ENCODE peak calls at places on chromosome 15, in five cellular contexts. V is PC-3; O is putamen; B is stimulated activated naive CD8-positive, alpha-beta T cell treated with anti-CD3 and anti-CD28 coated beads, Interleukin-15, Interleukin-2, amounts not matched to agents 100 U/mL and 50 U/mL, for 24 hours; F is kidney tubule cell. S is an unnamed sample.

GRCh38 chr15:28191832-28192231 is 92.7 kb upstream of the OCA2 start:
- DNase-seq in V (no peak), F (peak; percentile 86), B (no peak), O (peak; percentile 42), S (no peak)

GRCh38 chr15:68367226-68367625 is 64.7 kb downstream of the ITGA11 start:
- DNase-seq in B (no peak), F (no peak), V (no peak), O (no peak), S (no peak)

GRCh38 chr15:82768414-82769081 is 37.3 kb downstream of the FSD2 start:
- DNase-seq in B (no peak), F (peak; percentile 45), V (peak; percentile 45), O (no peak), S (no peak)

GRCh38 chr15:73573572-73573971 is 59.6 kb downstream of the NPTN start:
- DNase-seq in B (no peak), V (peak; percentile 41), O (no peak), F (no peak), S (peak; percentile 7)

GRCh38 chr15:38202356-38202755 is 50.3 kb upstream of the SPRED1 start:
- DNase-seq in V (peak; percentile 92), F (peak; percentile 60), O (no peak), B (no peak), S (no peak)

GRCh38 chr15:25220834-25221233 is 218.0 kb downstream of the UBE3A start:
- DNase-seq in B (no peak), V (no peak), F (no peak), O (no peak), S (no peak)

GRCh38 chr15:73628976-73629854 is 4.0 kb downstream of the NPTN start:
- DNase-seq in F (peak; percentile 20), V (peak; percentile 71), B (no peak), O (no peak), S (no peak)

GRCh38 chr15:31083394-31083790 is 18.1 kb downstream of the TRPM1 start:
- DNase-seq in B (no peak), O (no peak), F (peak; percentile 35), V (peak; percentile 27), S (peak; percentile 68)

GRCh38 chr15:62109457-62109856 is 42.7 kb downstream of the C2CD4A start:
- DNase-seq in F (no peak), V (no peak), O (no peak), B (no peak), S (no peak)

GRCh38 chr15:45091161-45091560 is 22.8 kb downstream of the DUOX2 start:
- DNase-seq in B (no peak), V (no peak), F (no peak), O (no peak), S (no peak)

GRCh38 chr15:42591238-42591936 is 16.0 kb downstream of the STARD9 start:
- DNase-seq in O (no peak), V (peak; percentile 68), B (no peak), F (peak; percentile 56), S (no peak)

GRCh38 chr15:93523490-93523889 is 434.5 kb upstream of the RGMA start:
- DNase-seq in O (no peak), F (no peak), B (no peak), V (no peak), S (peak; percentile 57)

GRCh38 chr15:67030036-67030762 is 35.2 kb upstream of the SMAD3 start:
- DNase-seq in V (no peak), O (no peak), B (no peak), F (no peak), S (peak; percentile 98)

GRCh38 chr15:37099321-37100108 is 834 bp downstream of the MEIS2 start:
- DNase-seq in V (peak; percentile 77), O (peak; percentile 65), F (peak; percentile 41), B (no peak), S (peak; percentile 37)

GRCh38 chr15:70356919-70357318 is 259.2 kb upstream of the TLE3 start:
- DNase-seq in B (no peak), F (no peak), V (peak; percentile 8), O (no peak), S (no peak)

GRCh38 chr15:42073418-42073817 is 20.9 kb downstream of the PLA2G4D start:
- DNase-seq in V (no peak), O (no peak), F (no peak), B (no peak), S (no peak)

GRCh38 chr15:25171856-25172687 is 217.3 kb downstream of the SNRPN start:
- DNase-seq in O (no peak), B (no peak), V (no peak), F (no peak), S (no peak)

GRCh38 chr15:89362203-89363101 is 27.8 kb upstream of the POLG start:
- DNase-seq in F (no peak), O (no peak), B (no peak), V (no peak), S (peak; percentile 71)

S was measured in COR-L47.